ENCODE peak calls at places on chromosome 10, in nine cellular contexts. F, X, R, G, K, E, A, M and Q are unnamed samples.

GRCh38 chr10:61662794-61663259 is at the start of gene CABCOCO1:
- DNase-seq in F (peak; percentile 79), X (peak; percentile 52), R (peak; percentile 84), G (peak; percentile 33), K (peak; percentile 91), E (peak; percentile 77), A (peak; percentile 36), M (no peak), Q (peak; percentile 61)

GRCh38 chr10:135601-136464 is 578 bp downstream of the ZMYND11 start:
- DNase-seq in F (peak; percentile 85), X (peak; percentile 84), R (peak; percentile 73), G (no peak), K (peak; percentile 70), E (peak; percentile 47), A (peak; percentile 67), M (no peak), Q (no peak)

GRCh38 chr10:34364253-34365037 is 450.7 kb downstream of the PARD3 start:
- DNase-seq in F (no peak), X (peak; percentile 69), R (no peak), G (no peak), K (no peak), E (no peak), A (no peak), M (no peak), Q (no peak)

GRCh38 chr10:101013365-101013825 is 13.8 kb downstream of the LZTS2 start:
- DNase-seq in F (no peak), X (no peak), R (no peak), G (no peak), K (no peak), E (no peak), A (no peak), M (no peak), Q (no peak)

GRCh38 chr10:70234668-70235447 is 1.6 kb upstream of the PPA1 start:
- DNase-seq in F (no peak), X (peak; percentile 78), R (peak; percentile 55), G (no peak), K (no peak), E (no peak), A (peak; percentile 54), M (no peak), Q (no peak)

GRCh38 chr10:34420795-34421194 is 394.3 kb downstream of the PARD3 start:
- DNase-seq in F (no peak), X (no peak), R (no peak), G (no peak), K (no peak), E (no peak), A (no peak), M (no peak), Q (no peak)

GRCh38 chr10:102869290-102870198 is at the start of gene AS3MT:
- DNase-seq in F (peak; percentile 61), X (peak; percentile 77), R (peak; percentile 66), G (peak; percentile 43), K (peak; percentile 80), E (peak; percentile 14), A (peak; percentile 57), M (no peak), Q (no peak)

GRCh38 chr10:28241766-28242399 is 61.0 kb downstream of the MPP7 start:
- DNase-seq in F (no peak), X (peak; percentile 52), R (peak; percentile 66), G (peak; percentile 7), K (peak; percentile 49), E (no peak), A (no peak), M (no peak), Q (no peak)

GRCh38 chr10:124105594-124105993 is 12.2 kb upstream of the CHST15 start:
- DNase-seq in F (no peak), X (peak; percentile 33), R (no peak), G (no peak), K (no peak), E (no peak), A (peak; percentile 44), M (no peak), Q (no peak)

GRCh38 chr10:59678884-59679301 is 30.8 kb downstream of the SLC16A9 start:
- DNase-seq in F (no peak), X (peak; percentile 61), R (no peak), G (no peak), K (peak; percentile 55), E (no peak), A (peak; percentile 22), M (no peak), Q (no peak)

GRCh38 chr10:32199724-32200394 is 143.6 kb upstream of the KIF5B start:
- DNase-seq in F (peak; percentile 56), X (peak; percentile 21), R (no peak), G (no peak), K (no peak), E (no peak), A (no peak), M (no peak), Q (no peak)

GRCh38 chr10:70437721-70438120 is 3.8 kb downstream of the NODAL start:
- DNase-seq in F (no peak), X (no peak), R (no peak), G (no peak), K (peak; percentile 97), E (no peak), A (no peak), M (no peak), Q (no peak)

GRCh38 chr10:11170993-11171416 is 153.3 kb downstream of the CELF2 start:
- DNase-seq in F (no peak), X (no peak), R (no peak), G (no peak), K (no peak), E (no peak), A (no peak), M (no peak), Q (no peak)

GRCh38 chr10:128268015-128268722 is 141.9 kb upstream of the MKI67 start:
- DNase-seq in F (no peak), X (peak; percentile 4), R (peak; percentile 88), G (peak; percentile 45), K (peak; percentile 82), E (peak; percentile 17), A (no peak), M (no peak), Q (no peak)

GRCh38 chr10:14296081-14296709 is 34.5 kb downstream of the FRMD4A start:
- DNase-seq in F (peak; percentile 42), X (no peak), R (peak; percentile 6), G (no peak), K (peak; percentile 39), E (no peak), A (no peak), M (no peak), Q (no peak)

GRCh38 chr10:128451879-128452278 is 325.7 kb upstream of the MKI67 start:
- DNase-seq in F (no peak), X (no peak), R (no peak), G (no peak), K (no peak), E (no peak), A (no peak), M (no peak), Q (no peak)

GRCh38 chr10:71323407-71323806 is 4.3 kb downstream of the SLC29A3 start:
- DNase-seq in F (no peak), X (no peak), R (peak; percentile 58), G (no peak), K (peak; percentile 75), E (no peak), A (no peak), M (no peak), Q (no peak)

GRCh38 chr10:80945267-80945880 is 407.7 kb downstream of the SH2D4B start:
- DNase-seq in F (no peak), X (peak; percentile 13), R (peak; percentile 9), G (no peak), K (peak; percentile 73), E (no peak), A (no peak), M (no peak), Q (no peak)

GRCh38 chr10:30459283-30459682 is 25.3 kb downstream of the MAP3K8 start:
- DNase-seq in F (peak; percentile 72), X (peak; percentile 57), R (peak; percentile 35), G (no peak), K (no peak), E (no peak), A (no peak), M (peak; percentile 44), Q (no peak)

GRCh38 chr10:84531396-84531795 is 203.0 kb downstream of the CCSER2 start:
- DNase-seq in F (no peak), X (no peak), R (no peak), G (no peak), K (no peak), E (no peak), A (no peak), M (no peak), Q (no peak)

GRCh38 chr10:121616291-121616690 is 18.0 kb upstream of the FGFR2 start:
- DNase-seq in F (no peak), X (no peak), R (no peak), G (no peak), K (no peak), E (no peak), A (no peak), M (no peak), Q (no peak)

GRCh38 chr10:73439605-73440298 is 6.4 kb upstream of the MSS51 start:
- DNase-seq in F (no peak), X (no peak), R (no peak), G (no peak), K (no peak), E (no peak), A (no peak), M (no peak), Q (no peak)

DNA sequence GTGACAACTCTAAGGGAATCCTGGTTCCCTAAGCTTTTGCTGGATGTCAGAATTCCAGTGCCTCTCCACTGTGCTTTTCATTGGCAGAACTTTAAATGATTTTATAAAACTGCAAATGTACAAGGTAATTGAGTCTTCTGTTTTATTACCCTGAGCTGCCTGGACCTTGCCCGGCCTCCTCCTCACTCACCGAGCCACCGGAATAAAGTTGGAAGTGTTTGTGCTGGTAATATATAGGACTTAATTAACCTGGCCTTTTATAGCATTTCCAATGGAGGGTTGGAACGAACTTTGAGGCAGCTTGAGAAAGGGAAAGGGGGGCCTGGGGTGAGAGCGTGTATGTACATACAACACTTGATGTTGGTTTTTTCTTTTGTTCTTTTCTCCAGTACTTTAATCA is 43.4 kb downstream of the ZNF503 start:
- DNase-seq in F (no peak), X (no peak), R (no peak), G (no peak), K (no peak), E (no peak), A (no peak), M (no peak), Q (no peak)
- H3K27ac ChIP-seq in F (no peak overlapping the region), X (no peak overlapping the region), R (no peak overlapping the region), G (no peak overlapping the region), K (no peak overlapping the region), E (no peak overlapping the region), A (no peak overlapping the region), M (peak overlapping the region; percentile 46), Q (no peak overlapping the region)

GRCh38 chr10:18653112-18653511 is 1.7 kb upstream of the NSUN6 start:
- DNase-seq in F (no peak), X (no peak), R (no peak), G (no peak), K (no peak), E (no peak), A (no peak), M (no peak), Q (no peak)
- H3K27ac ChIP-seq in F (no peak overlapping the region), X (no peak overlapping the region), R (no peak overlapping the region), G (no peak overlapping the region), K (no peak overlapping the region), E (no peak overlapping the region), A (no peak overlapping the region), M (no peak overlapping the region), Q (no peak overlapping the region)

GRCh38 chr10:12250181-12250580 is 54.2 kb downstream of the CDC123 start:
- DNase-seq in F (no peak), X (no peak), R (no peak), G (no peak), K (no peak), E (no peak), A (no peak), M (no peak), Q (no peak)
- H3K27ac ChIP-seq in F (no peak overlapping the region), X (no peak overlapping the region), R (no peak overlapping the region), G (no peak overlapping the region), K (no peak overlapping the region), E (no peak overlapping the region), A (no peak overlapping the region), M (no peak overlapping the region), Q (no peak overlapping the region)

GRCh38 chr10:19931886-19932285 is 115.7 kb downstream of the PLXDC2 start:
- DNase-seq in F (no peak), X (no peak), R (no peak), G (no peak), K (no peak), E (no peak), A (no peak), M (no peak), Q (no peak)
- H3K27ac ChIP-seq in F (no peak overlapping the region), X (no peak overlapping the region), R (peak overlapping the region; percentile 45), G (no peak overlapping the region), K (no peak overlapping the region), E (no peak overlapping the region), A (no peak overlapping the region), M (no peak overlapping the region), Q (no peak overlapping the region)